ENCODE peak calls at places on chromosomes 2 and 18, in ten cellular contexts. Q is stimulated activated CD8-positive, alpha-beta memory T cell treated with anti-CD3 and anti-CD28 coated beads, Interleukin-12 subunit alpha, Interleukin-12 subunit beta, amount 100 ng/mL, for 1 hour; H is frontal cortex; G is MM.1S; K is M059J; U is AG04449; R is aorta; A is T-cell; I is stimulated activated CD4-positive, alpha-beta T cell treated with anti-CD3 and anti-CD28 coated beads, Interleukin-15, amount 100 ng/mL, for 1 hour; O is mammary epithelial cell. V is an unnamed sample.

GRCh38 chr2:20925265-20925889 is 102.5 kb upstream of the LDAH start:
- DNase-seq in Q (no peak), H (no peak), G (peak), K (no peak), U (no peak), R (no peak), A (no peak), I (no peak), O (no peak), V (no peak)

GRCh38 chr2:6787376-6787775 is 78.3 kb downstream of the CMPK2 start:
- DNase-seq in Q (no peak), H (no peak), G (no peak), K (no peak), U (no peak), R (no peak), A (no peak), I (no peak), O (no peak), V (no peak)

GRCh38 chr2:12721571-12722444 is 5.1 kb downstream of the TRIB2 start:
- DNase-seq in Q (no peak), H (no peak), G (no peak), K (peak), U (no peak), R (no peak), A (no peak), I (no peak), O (peak), V (no peak)

GRCh38 chr2:215002500-215002899 is 135.9 kb downstream of the ABCA12 start:
- DNase-seq in Q (no peak), H (no peak), G (peak), K (peak), U (peak), R (no peak), A (no peak), I (no peak), O (no peak), V (no peak)

GRCh38 chr2:119383410-119384140 is 16.8 kb downstream of the DBI start:
- DNase-seq in Q (no peak), H (no peak), G (no peak), K (no peak), U (no peak), R (no peak), A (no peak), I (no peak), O (no peak), V (no peak)

GRCh38 chr2:54845094-54845493 is 121.6 kb downstream of the EML6 start:
- DNase-seq in Q (no peak), H (no peak), G (no peak), K (no peak), U (no peak), R (no peak), A (no peak), I (no peak), O (no peak), V (no peak)

GRCh38 chr2:104872034-104872865 is 18.3 kb downstream of the POU3F3 start:
- DNase-seq in Q (no peak), H (peak), G (no peak), K (no peak), U (no peak), R (no peak), A (no peak), I (no peak), O (no peak), V (no peak)

GRCh38 chr2:119086327-119086726 is 72.2 kb downstream of the C1QL2 start:
- DNase-seq in Q (no peak), H (no peak), G (no peak), K (no peak), U (no peak), R (no peak), A (no peak), I (no peak), O (no peak), V (no peak)

GRCh38 chr18:50356036-50356945 is 18.6 kb upstream of the SKA1 start:
- DNase-seq in Q (no peak), H (no peak), G (no peak), K (peak), U (no peak), R (no peak), A (no peak), I (no peak), O (peak), V (peak)

GRCh38 chr18:25815659-25816058 is 274.8 kb downstream of the SS18 start:
- DNase-seq in Q (no peak), H (no peak), G (no peak), K (peak), U (no peak), R (no peak), A (no peak), I (no peak), O (no peak), V (no peak)

GRCh38 chr2:118123561-118124232 is 35.4 kb downstream of the INSIG2 start:
- DNase-seq in Q (no peak), H (no peak), G (no peak), K (peak), U (peak), R (peak), A (no peak), I (no peak), O (peak), V (no peak)

GRCh38 chr18:31478688-31479087 is 19.3 kb upstream of the DSG2 start:
- DNase-seq in Q (no peak), H (no peak), G (no peak), K (no peak), U (no peak), R (no peak), A (no peak), I (no peak), O (no peak), V (no peak)

GRCh38 chr18:13703899-13704298 is 22.5 kb downstream of the FAM210A start:
- DNase-seq in Q (no peak), H (no peak), G (no peak), K (peak), U (no peak), R (no peak), A (no peak), I (no peak), O (no peak), V (no peak)

GRCh38 chr2:189569295-189569925 is 11.2 kb downstream of the SLC40A1 start:
- DNase-seq in Q (no peak), H (no peak), G (peak), K (no peak), U (no peak), R (peak), A (no peak), I (no peak), O (no peak), V (no peak)

GRCh38 chr2:64672708-64673107 is 19.0 kb upstream of the SERTAD2 start:
- DNase-seq in Q (no peak), H (no peak), G (no peak), K (no peak), U (no peak), R (no peak), A (no peak), I (no peak), O (peak), V (no peak)

GRCh38 chr2:212538156-212539144 is at the start of gene ERBB4:
- DNase-seq in Q (no peak), H (peak), G (no peak), K (no peak), U (no peak), R (peak), A (no peak), I (no peak), O (no peak), V (no peak)

GRCh38 chr2:30653847-30654246 is 153.4 kb downstream of the CAPN13 start:
- DNase-seq in Q (no peak), H (no peak), G (no peak), K (peak), U (peak), R (no peak), A (no peak), I (no peak), O (no peak), V (no peak)

GRCh38 chr2:239878686-239879085 is 146.5 kb downstream of the NDUFA10 start:
- DNase-seq in Q (no peak), H (no peak), G (no peak), K (no peak), U (no peak), R (no peak), A (no peak), I (no peak), O (no peak), V (no peak)

GRCh38 chr2:174195253-174195652 is 53.1 kb downstream of the OLA1 start:
- DNase-seq in Q (no peak), H (no peak), G (no peak), K (peak), U (no peak), R (no peak), A (no peak), I (no peak), O (no peak), V (no peak)

GRCh38 chr2:75964646-75965045 is 253.9 kb upstream of the GCFC2 start:
- DNase-seq in Q (no peak), H (no peak), G (no peak), K (no peak), U (no peak), R (no peak), A (no peak), I (no peak), O (no peak), V (no peak)

GRCh38 chr18:13530215-13530878 is 196.0 kb downstream of the FAM210A start:
- DNase-seq in Q (no peak), H (no peak), G (no peak), K (no peak), U (no peak), R (no peak), A (no peak), I (no peak), O (no peak), V (no peak)